ENCODE peak calls at places on chromosomes 3 and 15, in five cellular contexts. U is MCF 10A; A is activated naive CD8-positive, alpha-beta T cell treated with anti-CD3 and anti-CD28 coated beads for 36 hours; N is RWPE1; M is EL. D is an unnamed sample.

GRCh38 chr3:197750396-197750831 is 731 bp downstream of the FYTTD1 start:
- DNase-seq in U (peak; percentile 64), A (peak; percentile 60), N (peak; percentile 57), M (peak; percentile 69), D (peak; percentile 46)

GRCh38 chr15:28960979-28961378 is 75.2 kb downstream of the APBA2 start:
- DNase-seq in U (peak; percentile 54), A (no peak), N (peak; percentile 82), M (peak; percentile 85), D (no peak)

GRCh38 chr3:157532529-157533297 is 29.5 kb upstream of the VEPH1 start:
- DNase-seq in U (peak; percentile 89), A (peak; percentile 7), N (peak; percentile 53), M (peak; percentile 93), D (peak; percentile 15)

GRCh38 chr15:59218099-59218498 is 11.5 kb downstream of the LDHAL6B start:
- DNase-seq in U (no peak), A (no peak), N (no peak), M (no peak), D (no peak)

GRCh38 chr15:85380860-85381535 is 595 bp downstream of the AKAP13 start:
- DNase-seq in U (peak; percentile 36), A (peak; percentile 69), N (peak; percentile 39), M (peak; percentile 46), D (peak; percentile 41)

GRCh38 chr3:183815951-183816475 is 9.4 kb downstream of the MAP6D1 start:
- DNase-seq in U (no peak), A (no peak), N (no peak), M (no peak), D (no peak)

GRCh38 chr3:15538345-15538744 is 16.8 kb upstream of the COLQ start:
- DNase-seq in U (no peak), A (no peak), N (no peak), M (no peak), D (no peak)

GRCh38 chr3:187150599-187150998 is 11.3 kb upstream of the RPL39L start:
- DNase-seq in U (no peak), A (peak; percentile 60), N (no peak), M (peak; percentile 16), D (no peak)

GRCh38 chr3:193780810-193781472 is 187.9 kb downstream of the OPA1 start:
- DNase-seq in U (peak; percentile 93), A (peak; percentile 10), N (peak; percentile 97), M (peak; percentile 65), D (peak; percentile 55)

GRCh38 chr3:162274070-162274469 is 777.5 kb downstream of the OTOL1 start:
- DNase-seq in U (no peak), A (no peak), N (no peak), M (no peak), D (no peak)

GRCh38 chr3:67154429-67154828 is 156.3 kb downstream of the KBTBD8 start:
- DNase-seq in U (no peak), A (no peak), N (no peak), M (no peak), D (no peak)

GRCh38 chr15:68315495-68316007 is 38.0 kb downstream of the FEM1B start:
- DNase-seq in U (no peak), A (no peak), N (no peak), M (no peak), D (peak; percentile 4)

GRCh38 chr15:40106203-40107161 is 2.2 kb downstream of the BMF start:
- DNase-seq in U (peak; percentile 88), A (no peak), N (peak; percentile 92), M (peak; percentile 40), D (peak; percentile 49)

D was measured in progenitor cell of endocrine pancreas.